ENCODE peak calls at places on chromosomes 3 and 15, in six cellular contexts. A is H1, K is A549, H is Karpas-422, C is left ventricle myocardium inferior, B is endodermal cell. R is an unnamed sample. For H3K9me3, the result is how much of the 10 kb centered on the place peaks cover.

GRCh38 chr3:50534721-50535330 is 31.4 kb upstream of the CACNA2D2 start:
- DNase-seq in A (no peak), K (no peak), H (no peak), C (no peak), B (no peak), R (no peak)

GRCh38 chr15:72474912-72475601 is 927 bp downstream of the ARIH1 start:
- DNase-seq in A (peak), K (peak), H (peak), C (peak), B (peak), R (peak)

GRCh38 chr3:132987396-132987795 is 50.8 kb upstream of the TMEM108 start:
- DNase-seq in A (no peak), K (no peak), H (no peak), C (no peak), B (no peak), R (no peak)

GRCh38 chr3:112504123-112504522 is 4.9 kb upstream of the BTLA start:
- DNase-seq in A (no peak), K (no peak), H (no peak), C (no peak), B (no peak), R (no peak)

GRCh38 chr15:78934063-78935023 is 10.5 kb downstream of the CTSH start:
- DNase-seq in A (no peak), K (no peak), H (no peak), C (no peak), B (peak), R (no peak)

GRCh38 chr3:57221883-57222282 is 5.6 kb upstream of the APPL1 start:
- DNase-seq in A (no peak), K (no peak), H (no peak), C (no peak), B (no peak), R (no peak)

GRCh38 chr3:163914567-163914966 is 1163.7 kb downstream of the SI start:
- DNase-seq in A (no peak), K (no peak), H (no peak), C (no peak), B (no peak), R (no peak)

GRCh38 chr3:187318819-187319616 is 27.5 kb upstream of the MASP1 start:
- DNase-seq in A (no peak), K (peak), H (peak), C (no peak), B (peak), R (no peak)

GRCh38 chr15:48855501-48856440 is 22.2 kb upstream of the EID1 start:
- DNase-seq in A (no peak), K (peak), H (no peak), C (no peak), B (peak), R (no peak)

GRCh38 chr3:147701195-147701594 is 292.0 kb downstream of the ZIC1 start:
- DNase-seq in A (no peak), K (no peak), H (no peak), C (no peak), B (no peak), R (no peak)

GRCh38 chr15:68382286-68383007 is 49.5 kb downstream of the ITGA11 start:
- DNase-seq in A (no peak), K (no peak), H (no peak), C (no peak), B (no peak), R (no peak)

GRCh38 chr3:33134026-33134625 is 20.3 kb downstream of the CRTAP start:
- DNase-seq in A (no peak), K (no peak), H (no peak), C (no peak), B (no peak), R (no peak)

GRCh38 chr3:9765865-9766264 is 3.9 kb downstream of the CAMK1 start:
- DNase-seq in A (no peak), K (no peak), H (no peak), C (no peak), B (peak), R (no peak)

GRCh38 chr15:100187677-100188076 is 154.1 kb downstream of the ADAMTS17 start:
- DNase-seq in A (no peak), K (no peak), H (no peak), C (no peak), B (peak), R (no peak)
- H3K9me3 ChIP-seq in A (under half), K (under half), H (under half), C (under half), B (under half), R (under half)

GRCh38 chr3:2860626-2861025 is 249.5 kb downstream of the IL5RA start:
- DNase-seq in A (no peak), K (no peak), H (no peak), C (no peak), B (no peak), R (no peak)
- H3K9me3 ChIP-seq in A (under half), K (under half), H (under half), C (under half), B (under half), R (under half)

DNA sequence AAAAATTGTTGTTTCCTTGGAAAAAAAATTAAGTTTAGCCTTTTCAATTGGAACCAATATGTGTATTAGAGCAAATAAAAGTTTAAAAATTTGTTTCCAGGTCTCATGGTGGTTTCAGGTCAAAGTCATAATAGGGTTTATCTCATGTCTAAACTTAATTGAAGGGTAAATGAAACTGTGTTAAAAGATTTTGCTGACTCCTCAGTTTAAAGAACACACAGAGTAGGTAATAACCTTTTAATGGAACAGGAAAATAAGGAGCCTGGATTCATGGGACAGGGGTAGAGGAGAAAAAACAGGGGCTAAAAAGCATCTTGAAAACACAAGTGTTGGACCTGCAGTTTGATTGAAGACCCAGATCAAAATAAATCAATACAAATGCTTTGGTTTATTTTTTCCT is 190.6 kb downstream of the MFSD1 start:
- DNase-seq in A (no peak), K (no peak), H (no peak), C (no peak), B (no peak), R (no peak)
- H3K9me3 ChIP-seq in A (under half), K (under half), H (under half), C (under half), B (under half), R (under half)

GRCh38 chr3:83065861-83066260 is 1304.4 kb upstream of the GBE1 start:
- DNase-seq in A (no peak), K (no peak), H (no peak), C (no peak), B (no peak), R (no peak)

DNA sequence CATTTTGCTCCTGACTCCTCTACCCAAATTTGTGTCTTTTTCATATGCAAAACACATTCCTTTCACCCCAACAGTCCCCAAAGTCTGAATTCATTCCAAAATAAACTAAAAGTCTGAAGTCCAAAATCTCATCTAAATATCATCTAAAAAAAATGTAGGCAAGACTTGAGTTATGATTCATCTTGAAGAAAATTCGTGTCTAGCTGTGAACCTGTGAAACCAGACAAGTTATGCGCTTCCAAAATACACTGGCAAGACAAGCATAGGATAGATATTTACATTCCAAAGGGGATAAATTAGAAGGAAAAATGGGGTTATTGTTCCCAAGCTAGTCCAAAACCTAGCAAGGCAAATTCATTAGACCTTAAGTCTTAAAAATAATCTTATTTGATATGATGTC is 1302.0 kb upstream of the GBE1 start:
- DNase-seq in A (no peak), K (no peak), H (no peak), C (no peak), B (no peak), R (no peak)
- H3K9me3 ChIP-seq in A (under half), K (under half), H (under half), C (half or more), B (under half), R (under half)

GRCh38 chr3:179493260-179493659 is 42.0 kb upstream of the GNB4 start:
- DNase-seq in A (no peak), K (no peak), H (no peak), C (no peak), B (no peak), R (no peak)
- H3K9me3 ChIP-seq in A (under half), K (under half), H (under half), C (half or more), B (half or more), R (under half)

GRCh38 chr15:25092661-25093060 is 137.9 kb downstream of the SNRPN start:
- DNase-seq in A (no peak), K (no peak), H (no peak), C (no peak), B (peak), R (no peak)

GRCh38 chr15:25094519-25094918 is 139.7 kb downstream of the SNRPN start:
- DNase-seq in A (no peak), K (no peak), H (no peak), C (no peak), B (peak), R (no peak)

GRCh38 chr15:25094066-25094465 is 139.3 kb downstream of the SNRPN start:
- DNase-seq in A (no peak), K (no peak), H (no peak), C (no peak), B (peak), R (no peak)

GRCh38 chr15:25095179-25095578 is 140.4 kb downstream of the SNRPN start:
- DNase-seq in A (no peak), K (no peak), H (no peak), C (no peak), B (no peak), R (no peak)

GRCh38 chr15:25093455-25094029 is 138.8 kb downstream of the SNRPN start:
- DNase-seq in A (no peak), K (no peak), H (no peak), C (no peak), B (peak), R (no peak)
- H3K9me3 ChIP-seq in A (under half), K (under half), H (under half), C (half or more), B (under half), R (under half)

GRCh38 chr15:25242166-25242879 is 196.5 kb downstream of the UBE3A start:
- DNase-seq in A (no peak), K (no peak), H (no peak), C (peak), B (no peak), R (no peak)

GRCh38 chr15:25244731-25245585 is 193.9 kb downstream of the UBE3A start:
- DNase-seq in A (no peak), K (no peak), H (no peak), C (peak), B (peak), R (peak)

GRCh38 chr15:25245801-25246622 is 192.8 kb downstream of the UBE3A start:
- DNase-seq in A (no peak), K (no peak), H (no peak), C (no peak), B (peak), R (peak)

GRCh38 chr15:25242957-25243799 is 195.6 kb downstream of the UBE3A start:
- DNase-seq in A (no peak), K (no peak), H (no peak), C (peak), B (no peak), R (peak)

DNA sequence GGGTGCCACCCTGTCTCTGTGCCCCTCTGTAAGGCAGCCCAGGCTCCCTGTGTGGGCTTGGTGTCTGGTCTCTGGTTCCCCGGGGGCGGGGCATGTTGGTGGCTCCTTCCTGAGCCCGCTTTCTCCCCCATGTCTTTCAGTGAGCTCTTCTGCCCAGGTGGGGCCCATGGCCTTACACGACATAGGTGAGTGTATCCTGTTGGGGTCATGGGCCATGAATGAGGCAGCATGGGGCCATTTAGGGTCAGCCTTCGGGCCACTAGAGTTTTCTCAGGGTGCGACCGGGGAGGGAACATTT is 195.1 kb downstream of the UBE3A start:
- DNase-seq in A (no peak), K (no peak), H (no peak), C (peak), B (no peak), R (no peak)
- H3K9me3 ChIP-seq in A (half or more), K (under half), H (under half), C (half or more), B (under half), R (under half)